ENCODE peak calls at places on chromosome 19, in four cellular contexts. A is WTC11, I is HepG2, F is K562. H is an unnamed sample.

GRCh38 chr19:1026189-1027019 is at the start of gene CNN2:
- DNase-seq in A (peak), F (peak), I (peak), H (peak)

GRCh38 chr19:51777570-51778460 is 16.8 kb downstream of the FPR2 start:
- DNase-seq in F (peak), I (peak), A (peak), H (peak)

GRCh38 chr19:42086188-42086736 is 10.3 kb downstream of the ZNF574 start:
- DNase-seq in A (no peak), I (no peak), F (no peak), H (no peak)

GRCh38 chr19:31725051-31725450 is 375.8 kb upstream of the TSHZ3 start:
- DNase-seq in F (no peak), I (no peak), A (no peak), H (no peak)

GRCh38 chr19:42017040-42017439 is 23.0 kb upstream of the ATP1A3 start:
- DNase-seq in I (no peak), A (no peak), F (no peak), H (no peak)

GRCh38 chr19:46963093-46963734 is 56.4 kb upstream of the NPAS1 start:
- DNase-seq in A (no peak), I (no peak), F (no peak), H (no peak)

GRCh38 chr19:45999653-46000121 is 4.4 kb downstream of the CCDC61 start:
- DNase-seq in F (peak), I (no peak), A (peak), H (peak)

GRCh38 chr19:31339405-31339804 is 9.8 kb downstream of the TSHZ3 start:
- DNase-seq in A (no peak), F (no peak), I (no peak), H (peak)

GRCh38 chr19:45931055-45931454 is 16.5 kb upstream of the NANOS2 start:
- DNase-seq in A (no peak), F (no peak), I (no peak), H (no peak)

GRCh38 chr19:4069331-4069959 is 2.7 kb upstream of the ZBTB7A start:
- DNase-seq in F (no peak), A (no peak), I (no peak), H (no peak)

GRCh38 chr19:49363265-49364082 is at the start of gene DKKL1:
- DNase-seq in I (peak), F (peak), A (peak), H (peak)

GRCh38 chr19:37986048-37986750 is 79.2 kb downstream of the SIPA1L3 start:
- DNase-seq in A (no peak), I (no peak), F (no peak), H (no peak)

GRCh38 chr19:4800591-4801081 is 9.1 kb downstream of the FEM1A start:
- DNase-seq in F (no peak), A (no peak), I (no peak), H (no peak)

GRCh38 chr19:45643024-45643926 is 4.1 kb upstream of the EML2 start:
- DNase-seq in F (peak), I (peak), A (peak), H (peak)

GRCh38 chr19:42150353-42150752 is 18.1 kb upstream of the POU2F2 start:
- DNase-seq in A (no peak), F (no peak), I (no peak), H (peak)

GRCh38 chr19:48506138-48506733 is 5.4 kb downstream of the LMTK3 start:
- DNase-seq in I (peak), F (peak), A (no peak), H (peak)

GRCh38 chr19:29967623-29968022 is 25.6 kb downstream of the URI1 start:
- DNase-seq in F (no peak), A (no peak), I (no peak), H (no peak)

GRCh38 chr19:31351212-31352193 is 2.3 kb upstream of the TSHZ3 start:
- DNase-seq in F (no peak), A (no peak), I (no peak), H (peak)

GRCh38 chr19:50416815-50417137 is 2.0 kb upstream of the SPIB start:
- DNase-seq in A (no peak), F (no peak), I (no peak), H (no peak)

GRCh38 chr19:35585844-35586243 is at the start of gene PMIS2:
- DNase-seq in F (peak), I (no peak), A (peak), H (peak)

GRCh38 chr19:13621413-13621812 is 115.1 kb upstream of the CACNA1A start:
- DNase-seq in I (no peak), A (peak), F (no peak), H (no peak)

GRCh38 chr19:1177322-1178114 is 3.5 kb upstream of the SBNO2 start:
- DNase-seq in F (no peak), I (no peak), A (no peak), H (no peak)

GRCh38 chr19:11422163-11423068 is 3.3 kb upstream of the RGL3 start:
- DNase-seq in F (no peak), I (no peak), A (peak), H (peak)

GRCh38 chr19:31818740-31819228 is 469.5 kb upstream of the TSHZ3 start:
- DNase-seq in I (no peak), F (no peak), A (no peak), H (no peak)

GRCh38 chr19:45786533-45786894 is 4.2 kb upstream of the DMPK start:
- DNase-seq in F (no peak), I (no peak), A (no peak), H (no peak)

GRCh38 chr19:48819366-48819816 is 8.6 kb upstream of the BCAT2 start:
- DNase-seq in F (no peak), A (no peak), I (no peak), H (no peak)

GRCh38 chr19:45404557-45405434 is at the start of gene PPP1R13L:
- DNase-seq in A (peak), F (peak), I (peak), H (peak)

GRCh38 chr19:51368366-51369282 is at the start of gene CLDND2:
- DNase-seq in A (no peak), F (peak), I (no peak), H (no peak)

GRCh38 chr19:35739275-35740107 is 2.8 kb downstream of the IGFLR1 start:
- DNase-seq in F (no peak), I (no peak), A (no peak), H (no peak)

GRCh38 chr19:40358773-40359172 is 10.3 kb downstream of the PLD3 start:
- DNase-seq in F (no peak), A (no peak), I (no peak), H (no peak)

GRCh38 chr19:18388328-18389094 is 2.6 kb downstream of the GDF15 start:
- DNase-seq in F (peak), A (peak), I (peak), H (peak)

GRCh38 chr19:33293255-33294057 is 8.9 kb downstream of the CEBPA start:
- DNase-seq in A (no peak), F (peak), I (peak), H (no peak)

GRCh38 chr19:11673608-11674041 is 65.1 kb downstream of the ZNF823 start:
- DNase-seq in F (peak), I (peak), A (peak), H (no peak)

GRCh38 chr19:48726573-48726972 is 7.0 kb upstream of the MAMSTR start:
- DNase-seq in F (no peak), I (no peak), A (no peak), H (no peak)

GRCh38 chr19:48896191-48896720 is 2.3 kb downstream of the TULP2 start:
- DNase-seq in I (no peak), F (peak), A (peak), H (peak)

GRCh38 chr19:872266-872951 is 12.9 kb downstream of the CFD start:
- DNase-seq in A (peak), F (peak), I (no peak), H (no peak)

GRCh38 chr19:31863122-31863521 is 482.3 kb upstream of the ZNF507 start:
- DNase-seq in A (no peak), I (no peak), F (no peak), H (no peak)

GRCh38 chr19:48990400-48990799 is 2.7 kb downstream of the GYS1 start:
- DNase-seq in A (no peak), F (no peak), I (no peak), H (no peak)

GRCh38 chr19:52171321-52172169 is at the start of gene ZNF836:
- DNase-seq in F (peak), I (peak), A (peak), H (peak)

GRCh38 chr19:2610637-2611482 is 91.6 kb downstream of the GNG7 start:
- DNase-seq in A (peak), F (peak), I (peak), H (peak)
- TF ChIP-seq FOXJ3 in A (no peak), F (no peak), I (peak), H (no peak)

GRCh38 chr19:6156033-6156432 is 20.6 kb downstream of the ACSBG2 start:
- DNase-seq in A (no peak), I (no peak), F (no peak), H (no peak)

GRCh38 chr19:6167115-6167514 is 31.6 kb downstream of the ACSBG2 start:
- DNase-seq in F (no peak), I (no peak), A (no peak), H (no peak)

GRCh38 chr19:6164906-6165531 is 29.6 kb downstream of the ACSBG2 start:
- DNase-seq in I (no peak), A (no peak), F (no peak), H (no peak)

GRCh38 chr19:6161271-6161850 is 25.9 kb downstream of the ACSBG2 start:
- DNase-seq in I (peak), A (peak), F (peak), H (peak)
- TF ChIP-seq FOXJ3 in I (no peak), A (no peak), F (no peak), H (no peak)

GRCh38 chr19:6825076-6825774 is 52.7 kb downstream of the VAV1 start:
- DNase-seq in A (no peak), F (no peak), I (no peak), H (no peak)

GRCh38 chr19:6832412-6832811 is 55.0 kb upstream of the ADGRE1 start:
- DNase-seq in A (no peak), I (no peak), F (no peak), H (no peak)

GRCh38 chr19:6828306-6828697 is 55.8 kb downstream of the VAV1 start:
- DNase-seq in F (peak), A (no peak), I (no peak), H (no peak)

GRCh38 chr19:6826281-6826920 is 53.9 kb downstream of the VAV1 start:
- DNase-seq in I (no peak), F (no peak), A (no peak), H (no peak)

GRCh38 chr19:6828698-6829633 is 56.5 kb downstream of the VAV1 start:
- DNase-seq in I (no peak), A (peak), F (peak), H (no peak)
- TF ChIP-seq FOXJ3 in I (no peak), A (no peak), F (no peak), H (no peak)

GRCh38 chr19:15287496-15287895 is 44.8 kb downstream of the BRD4 start:
- DNase-seq in A (no peak), F (no peak), I (no peak), H (no peak)

GRCh38 chr19:15288146-15288963 is 44.0 kb downstream of the BRD4 start:
- DNase-seq in I (no peak), F (no peak), A (no peak), H (peak)

GRCh38 chr19:15285896-15286591 is 46.3 kb downstream of the BRD4 start:
- DNase-seq in A (no peak), F (no peak), I (no peak), H (no peak)

GRCh38 chr19:15284896-15285295 is 47.4 kb downstream of the BRD4 start:
- DNase-seq in A (no peak), I (no peak), F (no peak), H (no peak)

GRCh38 chr19:15286688-15287355 is 45.5 kb downstream of the BRD4 start:
- DNase-seq in A (no peak), I (no peak), F (no peak), H (no peak)
- TF ChIP-seq FOXJ3 in A (no peak), I (no peak), F (no peak), H (no peak)

GRCh38 chr19:15293751-15294505 is 38.4 kb downstream of the BRD4 start:
- DNase-seq in F (no peak), I (no peak), A (no peak), H (peak)

GRCh38 chr19:15294591-15294990 is 37.7 kb downstream of the BRD4 start:
- DNase-seq in F (no peak), I (no peak), A (no peak), H (peak)

GRCh38 chr19:15297416-15298224 is 34.7 kb downstream of the BRD4 start:
- DNase-seq in A (peak), I (peak), F (no peak), H (no peak)

GRCh38 chr19:15296841-15297415 is 35.4 kb downstream of the BRD4 start:
- DNase-seq in F (no peak), A (no peak), I (peak), H (no peak)

DNA sequence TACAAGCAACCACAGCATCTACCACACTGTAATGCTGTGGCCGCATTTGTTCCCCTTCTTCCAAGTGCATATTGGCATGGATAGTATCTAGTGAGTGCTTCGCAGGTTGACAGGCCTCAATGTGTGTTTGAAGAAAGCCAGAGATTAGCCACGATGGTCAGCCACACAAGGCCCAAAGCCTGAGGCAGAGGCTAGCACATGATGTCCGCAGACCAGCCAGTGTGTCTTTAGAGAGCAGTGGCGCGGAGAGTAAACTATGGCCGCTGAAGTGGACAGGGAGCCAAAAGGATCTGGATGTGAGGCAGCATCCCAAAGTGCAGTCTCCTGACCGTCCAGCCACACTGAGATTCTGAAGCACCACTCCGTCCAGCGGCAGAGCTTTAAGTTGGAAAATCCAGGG is 36.0 kb downstream of the BRD4 start:
- DNase-seq in F (no peak), I (no peak), A (no peak), H (peak)
- TF ChIP-seq FOXJ3 in F (no peak), I (no peak), A (no peak), H (no peak)